ENCODE peak calls at places on chromosomes 13 and 19, in seven cellular contexts. V is SK-N-SH, Q is A549, O is K562, K is IMR-90, L is HepG2, B is H1. P is an unnamed sample.

GRCh38 chr19:46736544-46737274 is 9.1 kb upstream of the FKRP start:
- DNase-seq in V (no peak), Q (no peak), O (peak), K (no peak), L (no peak), B (no peak), P (no peak)

GRCh38 chr13:105184221-105184620 is 1351.2 kb downstream of the EFNB2 start:
- DNase-seq in V (no peak), Q (no peak), O (no peak), K (no peak), L (no peak), B (no peak), P (no peak)

GRCh38 chr19:30453768-30454167 is 81.6 kb downstream of the ZNF536 start:
- DNase-seq in V (no peak), Q (no peak), O (no peak), K (no peak), L (no peak), B (no peak), P (no peak)

GRCh38 chr13:72651196-72651595 is 76.2 kb downstream of the MZT1 start:
- DNase-seq in V (peak), Q (no peak), O (no peak), K (no peak), L (peak), B (no peak), P (no peak)

GRCh38 chr19:51137812-51138425 is 4.2 kb upstream of the SIGLEC7 start:
- DNase-seq in V (no peak), Q (no peak), O (no peak), K (no peak), L (no peak), B (no peak), P (no peak)

GRCh38 chr19:2811735-2812413 is 7.8 kb upstream of the ZNF554 start:
- DNase-seq in V (peak), Q (no peak), O (no peak), K (no peak), L (no peak), B (no peak), P (no peak)

GRCh38 chr19:14550201-14550754 is 20.9 kb downstream of the TECR start:
- DNase-seq in V (no peak), Q (no peak), O (peak), K (no peak), L (no peak), B (no peak), P (no peak)

GRCh38 chr19:8148088-8148409 is 1.3 kb downstream of the FBN3 start:
- DNase-seq in V (no peak), Q (no peak), O (no peak), K (no peak), L (no peak), B (no peak), P (no peak)

GRCh38 chr13:44296856-44297255 is 76.8 kb upstream of the SERP2 start:
- DNase-seq in V (no peak), Q (no peak), O (no peak), K (no peak), L (no peak), B (no peak), P (no peak)

GRCh38 chr13:42997381-42997780 is 5.3 kb upstream of the EPSTI1 start:
- DNase-seq in V (no peak), Q (no peak), O (no peak), K (peak), L (no peak), B (no peak), P (no peak)

GRCh38 chr13:76677047-76677446 is 209.2 kb downstream of the KCTD12 start:
- DNase-seq in V (no peak), Q (no peak), O (no peak), K (peak), L (no peak), B (no peak), P (no peak)

GRCh38 chr19:48813123-48813911 is 2.5 kb upstream of the BCAT2 start:
- DNase-seq in V (peak), Q (no peak), O (peak), K (no peak), L (peak), B (no peak), P (no peak)

GRCh38 chr19:6276447-6276846 is 3.3 kb downstream of the MLLT1 start:
- DNase-seq in V (peak), Q (no peak), O (peak), K (peak), L (no peak), B (no peak), P (no peak)

GRCh38 chr13:51764184-51765141 is 39.5 kb downstream of the DHRS12 start:
- DNase-seq in V (no peak), Q (peak), O (no peak), K (peak), L (peak), B (no peak), P (peak)

GRCh38 chr19:17775245-17775927 is 19.6 kb upstream of the B3GNT3 start:
- DNase-seq in V (peak), Q (no peak), O (peak), K (peak), L (peak), B (no peak), P (no peak)

GRCh38 chr19:53183146-53183545 is 10.0 kb downstream of the ZNF665 start:
- DNase-seq in V (no peak), Q (no peak), O (no peak), K (peak), L (no peak), B (no peak), P (no peak)

GRCh38 chr13:38819053-38819452 is 132.2 kb downstream of the FREM2 start:
- DNase-seq in V (no peak), Q (no peak), O (no peak), K (no peak), L (no peak), B (no peak), P (no peak)

GRCh38 chr19:1229837-1230584 is 7.8 kb downstream of the CBARP start:
- DNase-seq in V (no peak), Q (no peak), O (no peak), K (no peak), L (no peak), B (no peak), P (no peak)

GRCh38 chr13:44199627-44200207 is 173.9 kb upstream of the SERP2 start:
- DNase-seq in V (no peak), Q (no peak), O (no peak), K (no peak), L (no peak), B (no peak), P (no peak)

GRCh38 chr13:27425151-27425917 is 915 bp downstream of the GTF3A start:
- DNase-seq in V (no peak), Q (no peak), O (no peak), K (no peak), L (no peak), B (no peak), P (no peak)
- TF ChIP-seq RFX5 in V (no peak), Q (no peak), O (no peak), K (no peak), L (no peak), B (no peak), P (no peak)

DNA sequence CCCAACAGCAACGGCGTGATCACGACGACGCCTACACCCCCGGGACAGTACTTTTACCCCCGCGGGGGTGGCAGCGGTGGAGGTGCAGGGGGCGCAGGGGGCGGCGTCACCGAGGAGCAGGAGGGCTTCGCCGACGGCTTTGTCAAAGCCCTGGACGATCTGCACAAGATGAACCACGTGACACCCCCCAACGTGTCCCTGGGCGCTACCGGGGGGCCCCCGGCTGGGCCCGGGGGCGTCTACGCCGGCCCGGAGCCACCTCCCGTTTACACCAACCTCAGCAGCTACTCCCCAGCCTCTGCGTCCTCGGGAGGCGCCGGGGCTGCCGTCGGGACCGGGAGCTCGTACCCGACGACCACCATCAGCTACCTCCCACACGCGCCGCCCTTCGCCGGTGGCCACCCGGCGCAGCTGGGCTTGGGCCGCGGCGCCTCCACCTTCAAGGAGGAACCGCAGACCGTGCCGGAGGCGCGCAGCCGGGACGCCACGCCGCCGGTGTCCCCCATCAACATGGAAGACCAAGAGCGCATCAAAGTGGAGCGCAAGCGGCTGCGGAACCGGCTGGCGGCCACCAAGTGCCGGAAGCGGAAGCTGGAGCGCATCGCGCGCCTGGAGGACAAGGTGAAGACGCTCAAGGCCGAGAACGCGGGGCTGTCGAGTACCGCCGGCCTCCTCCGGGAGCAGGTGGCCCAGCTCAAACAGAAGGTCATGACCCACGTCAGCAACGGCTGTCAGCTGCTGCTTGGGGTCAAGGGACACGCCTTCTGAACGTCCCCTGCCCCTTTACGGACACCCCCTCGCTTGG is 964 bp downstream of the JUNB start:
- DNase-seq in V (peak), Q (no peak), O (peak), K (peak), L (peak), B (no peak), P (no peak)
- TF ChIP-seq RFX5 in V (no peak), Q (no peak), O (no peak), K (no peak), L (no peak), B (no peak), P (no peak)

GRCh38 chr13:71316964-71317363 is 550.0 kb downstream of the DACH1 start:
- DNase-seq in V (peak), Q (no peak), O (no peak), K (no peak), L (no peak), B (no peak), P (no peak)

DNA sequence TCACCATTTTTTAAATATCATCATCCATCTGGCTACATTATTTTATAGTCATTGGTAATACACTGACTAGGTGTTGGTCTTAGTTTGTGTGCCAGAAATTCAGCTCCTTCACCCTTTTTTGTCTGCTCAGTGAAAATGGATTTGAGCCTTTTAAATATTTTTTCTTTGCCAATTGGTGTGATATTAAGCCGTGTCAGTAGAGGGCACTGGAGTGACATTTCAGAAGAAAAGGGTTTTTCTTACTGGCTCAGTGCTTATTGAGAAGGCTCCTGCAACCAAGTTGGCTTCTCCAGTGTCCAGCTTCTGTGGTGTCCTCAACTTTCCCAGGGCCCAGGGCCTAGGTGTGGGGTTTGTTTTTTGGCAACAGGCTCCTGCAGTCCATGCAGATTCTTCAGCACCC is 546.6 kb downstream of the DACH1 start:
- DNase-seq in V (no peak), Q (no peak), O (no peak), K (peak), L (peak), B (no peak), P (no peak)
- TF ChIP-seq RFX5 in V (no peak), Q (no peak), O (no peak), K (no peak), L (no peak), B (no peak), P (no peak)

GRCh38 chr13:24443366-24443765 is 69.2 kb downstream of the PARP4 start:
- DNase-seq in V (no peak), Q (no peak), O (no peak), K (no peak), L (no peak), B (no peak), P (no peak)
- TF ChIP-seq RFX5 in V (no peak), Q (no peak), O (no peak), K (no peak), L (no peak), B (no peak), P (no peak)

DNA sequence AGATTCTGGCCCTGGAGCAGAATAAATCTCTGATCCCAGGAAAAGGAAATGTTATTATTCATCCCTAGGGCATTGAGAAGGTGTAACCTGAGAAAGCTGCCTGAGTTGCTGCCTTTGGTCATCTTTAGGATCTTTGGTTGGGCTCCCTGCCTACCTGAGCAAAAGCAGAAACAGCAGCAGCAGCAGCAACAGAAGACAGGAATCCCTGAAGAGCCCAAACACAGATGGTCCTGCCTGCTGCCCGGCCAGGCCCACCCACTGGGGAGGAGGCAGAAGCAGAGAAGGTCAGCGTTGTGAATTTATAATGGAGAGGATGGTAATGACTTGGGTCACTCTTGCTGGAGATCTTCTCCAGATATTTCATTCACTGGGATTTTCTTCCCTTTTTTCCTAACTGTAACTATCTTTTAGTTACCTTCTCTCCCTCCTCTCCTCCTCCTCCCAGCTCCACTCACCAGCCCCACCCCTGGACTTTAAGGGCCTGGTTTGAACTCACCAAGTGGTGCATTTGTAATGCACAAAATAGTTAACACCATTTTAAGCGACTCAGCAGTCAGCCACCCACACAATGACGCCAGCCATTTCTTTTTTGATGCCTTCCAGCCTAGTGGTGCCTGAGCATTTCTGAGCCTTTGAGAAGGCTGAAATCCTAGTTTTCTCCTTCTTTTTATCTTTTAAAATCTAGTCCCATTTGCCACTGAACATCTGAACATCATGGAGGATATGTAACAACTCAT is 91.7 kb downstream of the HSPH1 start:
- DNase-seq in V (no peak), Q (no peak), O (no peak), K (no peak), L (no peak), B (no peak), P (no peak)
- TF ChIP-seq RFX5 in V (no peak), Q (no peak), O (no peak), K (no peak), L (no peak), B (no peak), P (no peak)

GRCh38 chr13:52832268-52832667 is 16.2 kb downstream of the PCDH8 start:
- DNase-seq in V (no peak), Q (no peak), O (no peak), K (no peak), L (no peak), B (no peak), P (no peak)
- TF ChIP-seq RFX5 in V (no peak), Q (no peak), O (no peak), K (no peak), L (no peak), B (no peak), P (no peak)

GRCh38 chr19:16268676-16269319 is 55.8 kb upstream of the KLF2 start:
- DNase-seq in V (no peak), Q (no peak), O (no peak), K (no peak), L (no peak), B (no peak), P (no peak)
- TF ChIP-seq RFX5 in V (no peak), Q (no peak), O (no peak), K (no peak), L (no peak), B (no peak), P (no peak)

DNA sequence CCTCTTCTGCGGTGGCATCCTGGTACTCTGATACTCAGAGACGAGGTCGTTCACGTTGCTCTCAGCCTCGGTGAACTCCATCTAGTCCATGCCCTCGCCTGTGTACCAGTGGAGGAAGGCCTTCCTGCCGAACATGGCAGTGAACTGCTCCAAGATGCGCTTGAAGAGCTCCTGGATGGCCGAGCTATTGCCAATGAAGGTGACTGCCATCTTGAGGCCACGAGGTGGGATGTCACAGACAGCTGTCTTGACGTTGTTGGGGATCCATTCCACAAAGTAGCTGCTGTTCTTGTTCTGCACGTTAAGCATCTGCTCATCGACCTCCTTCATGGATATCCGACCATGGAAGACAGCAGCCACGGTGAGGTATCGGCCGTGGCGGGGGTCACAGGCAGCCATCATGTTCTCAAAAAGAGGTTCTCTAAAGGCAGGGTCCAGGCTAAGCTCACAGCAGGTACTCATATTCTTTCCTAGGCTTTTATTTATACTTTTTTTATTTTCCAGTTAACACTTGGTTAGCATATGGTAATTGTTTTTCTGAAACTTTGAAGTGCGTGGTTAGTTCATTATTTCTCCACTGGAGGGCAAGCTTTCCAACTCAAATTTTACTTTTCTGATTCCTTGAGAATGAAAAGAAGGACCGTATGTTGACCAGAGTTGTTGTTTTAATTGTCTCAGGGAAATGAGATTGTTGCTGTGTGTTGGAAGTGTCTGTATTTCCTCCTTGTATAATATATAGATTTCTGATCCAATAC is 72.4 kb upstream of the RGCC start:
- DNase-seq in V (no peak), Q (no peak), O (no peak), K (peak), L (no peak), B (no peak), P (no peak)
- TF ChIP-seq RFX5 in V (no peak), Q (no peak), O (no peak), K (no peak), L (no peak), B (no peak), P (no peak)

GRCh38 chr19:38213911-38214625 is 10.0 kb downstream of the DPF1 start:
- DNase-seq in V (no peak), Q (no peak), O (no peak), K (peak), L (no peak), B (no peak), P (peak)
- TF ChIP-seq RFX5 in V (no peak), Q (no peak), O (no peak), K (no peak), L (no peak), B (no peak), P (no peak)

GRCh38 chr13:36788276-36788675 is 30.7 kb upstream of the RFXAP start:
- DNase-seq in V (no peak), Q (no peak), O (no peak), K (peak), L (no peak), B (no peak), P (no peak)
- TF ChIP-seq RFX5 in V (no peak), Q (no peak), O (no peak), K (no peak), L (no peak), B (no peak), P (no peak)